ENCODE peak calls at places on chromosomes 13 and 19, in four cellular contexts. Y, U, I and T are unnamed samples.

GRCh38 chr13:85812282-85812681 is 13.1 kb upstream of the SLITRK6 start:
- DNase-seq in Y (no peak), U (no peak), I (no peak), T (no peak)

GRCh38 chr19:40356681-40357595 is 8.4 kb downstream of the PLD3 start:
- DNase-seq in Y (peak), U (no peak), I (no peak), T (no peak)

GRCh38 chr13:39370554-39370953 is 232.4 kb downstream of the LHFPL6 start:
- DNase-seq in Y (no peak), U (no peak), I (no peak), T (no peak)

GRCh38 chr19:18951721-18952281 is 10.8 kb upstream of the HOMER3 start:
- DNase-seq in Y (no peak), U (no peak), I (no peak), T (no peak)

GRCh38 chr13:114140909-114141255 is 8.5 kb upstream of the RASA3 start:
- DNase-seq in Y (no peak), U (no peak), I (no peak), T (no peak)

GRCh38 chr13:109301711-109302110 is 484.7 kb downstream of the IRS2 start:
- DNase-seq in Y (no peak), U (no peak), I (no peak), T (no peak)

GRCh38 chr19:58562126-58563033 is 4.0 kb upstream of the UBE2M start:
- DNase-seq in Y (no peak), U (peak), I (no peak), T (no peak)

GRCh38 chr13:78247362-78247761 is 328.7 kb upstream of the EDNRB start:
- DNase-seq in Y (no peak), U (no peak), I (no peak), T (no peak)

GRCh38 chr13:29165840-29166239 is 345.7 kb downstream of the MTUS2 start:
- DNase-seq in Y (no peak), U (no peak), I (no peak), T (no peak)

GRCh38 chr19:48711106-48711662 is 8.3 kb downstream of the MAMSTR start:
- DNase-seq in Y (no peak), U (no peak), I (no peak), T (no peak)

GRCh38 chr13:113302940-113303339 is 5.9 kb downstream of the LAMP1 start:
- DNase-seq in Y (no peak), U (no peak), I (no peak), T (no peak)

GRCh38 chr19:4037301-4037949 is 29.3 kb downstream of the ZBTB7A start:
- DNase-seq in Y (no peak), U (no peak), I (no peak), T (no peak)

GRCh38 chr19:32896516-32897214 is 27.1 kb upstream of the SLC7A9 start:
- DNase-seq in Y (no peak), U (no peak), I (no peak), T (no peak)

GRCh38 chr13:91399189-91400093 is 1.0 kb downstream of the GPC5 start:
- DNase-seq in Y (no peak), U (no peak), I (no peak), T (peak)

GRCh38 chr13:100149389-100149788 is 60.5 kb downstream of the PCCA start:
- DNase-seq in Y (no peak), U (no peak), I (no peak), T (no peak)

GRCh38 chr19:1873524-1874473 is 10.4 kb upstream of the KLF16 start:
- DNase-seq in Y (no peak), U (peak), I (no peak), T (peak)

GRCh38 chr19:44582581-44583265 is 30.6 kb upstream of the IGSF23 start:
- DNase-seq in Y (no peak), U (no peak), I (no peak), T (no peak)

GRCh38 chr19:4633140-4633967 is 6.0 kb upstream of the TNFAIP8L1 start:
- DNase-seq in Y (peak), U (no peak), I (no peak), T (peak)

GRCh38 chr13:22018297-22019210 is 347.7 kb downstream of the FGF9 start:
- DNase-seq in Y (no peak), U (no peak), I (no peak), T (no peak)

GRCh38 chr13:85521586-85521985 is 277.6 kb downstream of the SLITRK6 start:
- DNase-seq in Y (no peak), U (no peak), I (no peak), T (no peak)

GRCh38 chr19:6425732-6426686 is 1.4 kb upstream of the KHSRP start:
- DNase-seq in Y (no peak), U (peak), I (no peak), T (no peak)

GRCh38 chr19:33194884-33195710 is 967 bp downstream of the LRP3 start:
- DNase-seq in Y (no peak), U (peak), I (no peak), T (no peak)

GRCh38 chr19:55370305-55370988 is at the start of gene IL11:
- DNase-seq in Y (peak), U (no peak), I (no peak), T (no peak)

GRCh38 chr13:23778879-23779278 is 110.3 kb downstream of the MIPEP start:
- DNase-seq in Y (peak), U (no peak), I (no peak), T (no peak)

GRCh38 chr13:25406377-25406776 is 34.6 kb downstream of the ATP8A2 start:
- DNase-seq in Y (peak), U (no peak), I (no peak), T (no peak)

GRCh38 chr19:55289117-55289796 is 5.5 kb downstream of the BRSK1 start:
- DNase-seq in Y (no peak), U (no peak), I (no peak), T (no peak)

GRCh38 chr13:105442941-105443340 is 1092.5 kb downstream of the EFNB2 start:
- DNase-seq in Y (peak), U (no peak), I (no peak), T (no peak)

GRCh38 chr19:16373539-16373938 is 48.9 kb downstream of the KLF2 start:
- DNase-seq in Y (peak), U (peak), I (peak), T (no peak)

GRCh38 chr13:111536239-111536638 is 215.8 kb downstream of the TEX29 start:
- DNase-seq in Y (no peak), U (no peak), I (no peak), T (no peak)

GRCh38 chr19:19379527-19379926 is 25.9 kb upstream of the GATAD2A start:
- DNase-seq in Y (no peak), U (no peak), I (no peak), T (no peak)

GRCh38 chr13:63853816-63854215 is 2438.2 kb upstream of the PCDH20 start:
- DNase-seq in Y (no peak), U (no peak), I (no peak), T (no peak)

GRCh38 chr13:51241720-51242119 is 19.5 kb downstream of the FAM124A start:
- DNase-seq in Y (no peak), U (no peak), I (no peak), T (no peak)
- H3K27ac ChIP-seq in Y (no peak), U (no peak), I (peak), T (peak)

DNA sequence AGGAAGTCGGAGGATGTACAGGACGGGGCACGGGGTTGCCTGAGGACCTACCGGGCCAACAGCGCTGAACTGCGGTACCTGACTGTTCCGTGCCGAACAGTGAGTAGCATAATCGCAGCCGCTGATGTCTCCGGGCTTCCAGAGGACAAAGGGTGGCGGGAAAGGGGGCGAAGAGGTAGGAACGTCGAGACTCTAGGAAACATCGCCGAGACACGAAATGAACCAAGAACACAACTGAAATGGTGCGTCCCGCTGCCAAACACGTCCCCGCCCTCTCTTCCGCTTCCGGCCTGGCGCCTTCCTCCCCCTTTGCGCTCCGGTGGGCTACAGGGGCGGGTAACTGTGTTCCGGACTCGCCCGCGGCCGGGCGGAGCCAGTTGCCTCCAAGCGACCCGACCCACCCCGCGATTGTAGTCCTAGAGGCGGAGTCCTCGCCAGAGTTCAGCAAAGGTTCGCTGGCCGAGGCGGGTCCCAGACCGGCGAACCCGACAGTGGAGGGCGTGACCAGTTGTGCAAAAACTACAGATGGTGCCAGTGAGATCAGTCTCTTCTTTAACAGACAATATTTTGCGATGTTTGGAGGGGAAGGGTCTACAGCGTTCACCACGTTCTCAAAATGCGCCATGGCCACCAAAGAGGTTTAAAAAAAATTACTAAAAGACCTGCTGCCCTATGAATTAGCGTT is at the start of gene MRPS31:
- DNase-seq in Y (peak), U (peak), I (peak), T (peak)
- H3K27ac ChIP-seq in Y (peak), U (peak), I (peak), T (peak)

DNA sequence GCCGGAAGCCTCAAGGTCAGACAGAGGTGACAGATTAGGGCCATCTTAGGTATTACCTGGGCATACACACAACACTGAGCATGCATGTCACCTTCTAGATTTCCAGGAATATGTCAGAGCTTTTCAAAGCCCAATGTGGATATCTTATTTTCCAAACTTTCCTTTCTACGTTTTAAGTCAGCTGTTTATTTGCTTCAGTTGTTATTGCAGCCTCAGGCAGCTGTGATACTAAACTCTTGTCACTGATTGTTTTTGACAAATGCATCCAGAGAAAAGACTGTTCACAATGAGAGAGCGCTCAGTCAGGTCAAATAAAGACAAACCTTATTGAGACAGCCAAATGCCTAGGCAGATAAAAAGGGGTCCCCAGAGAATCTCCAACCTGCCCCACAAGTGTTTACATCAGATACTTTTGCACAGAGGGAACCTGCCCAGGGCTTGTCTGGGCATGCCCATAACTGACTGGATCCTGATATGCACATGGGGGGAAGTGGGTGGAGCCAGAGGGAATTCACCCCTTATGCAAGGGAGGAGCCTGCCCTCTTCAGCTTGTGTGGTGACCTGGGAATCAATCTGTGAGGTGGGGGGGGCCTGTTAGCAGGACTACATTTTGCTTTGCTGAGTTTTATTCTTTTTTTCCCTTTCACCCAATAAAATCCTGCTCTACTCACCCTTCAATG is 28.5 kb downstream of the MED4 start:
- DNase-seq in Y (no peak), U (no peak), I (no peak), T (no peak)
- H3K27ac ChIP-seq in Y (no peak), U (no peak), I (no peak), T (no peak)

GRCh38 chr13:44302233-44302632 is 71.4 kb upstream of the SERP2 start:
- DNase-seq in Y (no peak), U (no peak), I (no peak), T (no peak)
- H3K27ac ChIP-seq in Y (no peak), U (no peak), I (no peak), T (no peak)

DNA sequence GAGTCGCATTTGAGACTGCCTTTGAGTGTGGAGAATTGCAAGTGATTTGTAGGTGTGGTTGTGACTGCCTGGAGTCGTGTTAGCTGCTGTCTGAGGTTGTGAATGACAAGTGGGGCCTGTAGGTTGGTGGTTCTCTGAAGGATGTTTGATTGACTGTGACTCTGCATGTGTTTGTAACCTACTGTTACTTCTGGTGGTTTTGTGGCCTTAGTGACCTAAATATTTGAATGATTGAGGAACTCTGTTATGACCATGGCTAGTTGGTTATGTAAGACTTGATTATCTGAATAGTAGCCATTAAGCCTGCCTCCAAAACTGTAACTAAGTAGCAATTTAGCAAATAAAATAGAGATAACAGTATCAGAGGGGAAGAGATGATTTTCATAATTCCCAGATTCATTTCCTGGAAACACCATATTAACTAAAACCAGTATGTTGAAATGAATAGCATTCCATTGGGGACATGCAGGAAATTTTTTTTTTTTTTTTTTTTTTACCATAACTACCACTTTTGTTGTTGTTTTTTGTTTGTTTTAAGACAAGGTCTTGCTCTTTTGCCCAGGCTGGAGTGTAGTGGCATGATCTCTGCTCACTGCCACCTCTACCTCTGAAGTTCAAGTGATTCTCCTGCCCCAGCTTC is 846 bp downstream of the ZNF382 start:
- DNase-seq in Y (no peak), U (no peak), I (no peak), T (no peak)
- H3K27ac ChIP-seq in Y (no peak), U (no peak), I (peak), T (peak)

GRCh38 chr19:843836-844299 is 3.1 kb downstream of the PRTN3 start:
- DNase-seq in Y (no peak), U (peak), I (no peak), T (no peak)
- H3K27ac ChIP-seq in Y (no peak), U (no peak), I (no peak), T (no peak)

GRCh38 chr19:14544977-14545715 is 15.8 kb downstream of the TECR start:
- DNase-seq in Y (no peak), U (no peak), I (no peak), T (peak)

GRCh38 chr19:14545716-14546082 is 16.3 kb downstream of the TECR start:
- DNase-seq in Y (no peak), U (no peak), I (no peak), T (no peak)

GRCh38 chr19:14544047-14544446 is 14.7 kb downstream of the TECR start:
- DNase-seq in Y (no peak), U (no peak), I (no peak), T (no peak)

GRCh38 chr19:14540741-14541525 is 11.5 kb downstream of the TECR start:
- DNase-seq in Y (no peak), U (no peak), I (no peak), T (no peak)

GRCh38 chr19:14542721-14543328 is 13.4 kb downstream of the TECR start:
- DNase-seq in Y (no peak), U (no peak), I (no peak), T (no peak)
- H3K27ac ChIP-seq in Y (no peak), U (no peak), I (no peak), T (peak)

GRCh38 chr13:76463314-76463713 is 422.9 kb downstream of the KCTD12 start:
- DNase-seq in Y (no peak), U (no peak), I (no peak), T (no peak)
- H3K27ac ChIP-seq in Y (no peak), U (no peak), I (no peak), T (no peak)